ENCODE peak calls at places on chromosomes 4 and X, in four cellular contexts. Z is body of pancreas, O is cardiac muscle cell, Y is AG10803. J is an unnamed sample.

GRCh38 chr4:43693876-43694275 is 754.7 kb downstream of the KCTD8 start:
- DNase-seq in Z (no peak), O (no peak), Y (no peak), J (no peak)

GRCh38 chr4:80340036-80340435 is 4.5 kb downstream of the CFAP299 start:
- DNase-seq in Z (no peak), O (no peak), Y (peak), J (no peak)

GRCh38 chrX:43813319-43813718 is 68.9 kb downstream of the MAOB start:
- DNase-seq in Z (no peak), O (peak), Y (no peak), J (no peak)

GRCh38 chr4:3440011-3440410 is 1.8 kb upstream of the HGFAC start:
- DNase-seq in Z (no peak), O (no peak), Y (no peak), J (no peak)

GRCh38 chrX:53316860-53317237 is 35.5 kb upstream of the IQSEC2 start:
- DNase-seq in Z (peak), O (no peak), Y (no peak), J (no peak)

GRCh38 chr4:86414686-86415085 is 54.8 kb upstream of the MAPK10 start:
- DNase-seq in Z (no peak), O (no peak), Y (no peak), J (no peak)

GRCh38 chr4:21697583-21697982 is 251.0 kb downstream of the KCNIP4 start:
- DNase-seq in Z (no peak), O (peak), Y (no peak), J (peak)

GRCh38 chr4:61619528-61619927 is 419.4 kb downstream of the ADGRL3 start:
- DNase-seq in Z (no peak), O (no peak), Y (no peak), J (no peak)

GRCh38 chr4:92445127-92445526 is 141.4 kb downstream of the GRID2 start:
- DNase-seq in Z (no peak), O (no peak), Y (no peak), J (no peak)

GRCh38 chr4:105990933-105991332 is 95.7 kb downstream of the NPNT start:
- DNase-seq in Z (peak), O (no peak), Y (peak), J (no peak)

GRCh38 chr4:107666134-107666533 is 53.9 kb downstream of the PAPSS1 start:
- DNase-seq in Z (no peak), O (no peak), Y (peak), J (no peak)
- TF ChIP-seq CTCF in Z (peak), O (peak), Y (peak), J (peak)

GRCh38 chrX:136572030-136572429 is 40.0 kb downstream of the VGLL1 start:
- DNase-seq in Z (no peak), O (no peak), Y (no peak), J (no peak)
- TF ChIP-seq CTCF in Z (no peak), O (no peak), Y (no peak), J (no peak)

DNA sequence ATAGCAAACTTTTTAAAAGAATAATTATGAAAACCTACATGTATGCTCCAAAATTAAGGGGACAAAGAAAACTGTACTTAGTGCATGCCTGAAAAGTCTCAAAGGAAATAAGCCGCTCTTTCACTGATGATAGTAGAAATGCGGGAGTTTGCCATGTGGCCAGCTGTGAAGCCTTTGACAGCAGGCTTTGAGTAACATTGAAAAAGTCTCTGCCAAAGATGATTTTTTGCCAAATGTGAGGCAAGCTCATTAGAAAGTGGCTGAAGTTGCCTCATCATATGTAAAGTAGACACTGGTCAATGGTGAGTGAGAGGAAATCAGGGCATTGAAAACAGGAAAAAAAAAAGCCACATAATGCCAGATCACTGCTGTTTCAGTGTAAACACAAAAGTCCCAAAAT is 2360.1 kb downstream of the PCDH7 start:
- DNase-seq in Z (no peak), O (no peak), Y (peak), J (no peak)
- TF ChIP-seq CTCF in Z (no peak), O (no peak), Y (no peak), J (no peak)

DNA sequence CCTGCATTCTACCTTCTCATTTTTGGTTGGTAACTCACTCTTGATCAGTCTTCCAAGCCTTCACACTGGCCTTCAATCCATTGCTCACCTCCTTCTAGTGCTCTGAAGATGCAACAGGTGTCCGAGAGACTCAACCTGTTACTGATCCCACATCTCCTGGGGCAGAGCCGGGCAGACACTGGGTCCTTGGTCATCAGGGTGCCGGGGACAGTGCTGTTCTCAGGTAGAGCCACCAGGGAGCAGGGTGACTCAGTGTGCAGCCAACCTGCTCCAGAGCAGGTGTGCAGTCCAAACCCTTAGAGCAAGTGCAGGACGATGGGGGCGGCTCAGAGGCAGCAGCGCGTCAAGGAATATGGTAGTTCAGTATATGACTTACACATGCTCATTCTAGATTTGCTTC is 188.4 kb downstream of the DHX15 start:
- DNase-seq in Z (no peak), O (no peak), Y (no peak), J (no peak)
- TF ChIP-seq CTCF in Z (no peak), O (no peak), Y (no peak), J (no peak)

DNA sequence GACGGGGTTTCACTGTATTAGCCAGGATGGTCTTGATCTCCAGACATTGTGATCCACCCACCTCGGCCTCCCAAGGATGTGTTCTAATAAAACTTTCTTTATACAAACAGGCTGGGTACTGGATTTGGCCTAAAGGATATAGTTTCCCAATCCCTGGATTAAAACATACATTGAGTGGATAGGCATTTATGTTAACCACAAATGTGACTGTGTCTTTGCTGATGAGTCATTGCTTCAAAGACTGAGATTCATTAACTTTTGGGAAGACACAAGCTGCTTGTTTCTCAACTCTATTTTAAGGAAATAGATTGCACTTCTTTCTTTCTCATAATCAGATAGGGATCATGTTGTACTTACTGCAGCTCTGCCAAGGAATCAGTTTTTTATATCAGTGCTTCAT is 131.2 kb upstream of the AGA start:
- DNase-seq in Z (no peak), O (no peak), Y (peak), J (no peak)
- TF ChIP-seq CTCF in Z (no peak), O (no peak), Y (no peak), J (no peak)

GRCh38 chrX:125132274-125132673 is 187.4 kb upstream of the TEX13C start:
- DNase-seq in Z (no peak), O (no peak), Y (no peak), J (no peak)

GRCh38 chrX:125131146-125131545 is 188.5 kb upstream of the TEX13C start:
- DNase-seq in Z (no peak), O (peak), Y (no peak), J (no peak)
- TF ChIP-seq CTCF in Z (peak), O (no peak), Y (peak), J (peak)

DNA sequence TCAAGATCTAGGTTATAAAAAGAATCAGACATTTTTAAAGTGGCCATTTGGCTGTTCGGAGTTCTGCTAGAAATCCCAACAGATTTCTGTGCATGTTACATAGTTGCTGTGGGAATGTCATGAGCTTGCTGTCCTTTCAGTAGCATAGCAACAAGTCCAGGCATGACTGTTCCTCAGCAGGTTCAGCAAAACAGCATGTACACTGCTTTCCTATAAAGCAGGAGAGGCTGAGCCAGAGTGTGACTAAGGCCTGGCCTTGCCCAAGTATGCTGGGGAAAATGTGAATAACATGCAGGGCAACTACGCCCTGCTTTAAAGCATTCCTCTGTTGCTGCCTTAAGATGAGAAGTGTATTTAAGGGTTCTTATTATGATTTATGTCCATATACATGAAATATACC is 217.1 kb upstream of the SMIM31 start:
- DNase-seq in Z (no peak), O (peak), Y (peak), J (no peak)
- TF ChIP-seq CTCF in Z (no peak), O (no peak), Y (no peak), J (no peak)

GRCh38 chrX:139077303-139078131 is 366.0 kb upstream of the FGF13 start:
- DNase-seq in Z (no peak), O (no peak), Y (peak), J (no peak)

GRCh38 chrX:139078342-139078741 is 366.8 kb upstream of the FGF13 start:
- DNase-seq in Z (no peak), O (no peak), Y (no peak), J (no peak)

GRCh38 chrX:139081965-139082364 is 370.4 kb upstream of the FGF13 start:
- DNase-seq in Z (no peak), O (peak), Y (no peak), J (no peak)

GRCh38 chrX:139079789-139080188 is 368.3 kb upstream of the FGF13 start:
- DNase-seq in Z (no peak), O (no peak), Y (no peak), J (no peak)

DNA sequence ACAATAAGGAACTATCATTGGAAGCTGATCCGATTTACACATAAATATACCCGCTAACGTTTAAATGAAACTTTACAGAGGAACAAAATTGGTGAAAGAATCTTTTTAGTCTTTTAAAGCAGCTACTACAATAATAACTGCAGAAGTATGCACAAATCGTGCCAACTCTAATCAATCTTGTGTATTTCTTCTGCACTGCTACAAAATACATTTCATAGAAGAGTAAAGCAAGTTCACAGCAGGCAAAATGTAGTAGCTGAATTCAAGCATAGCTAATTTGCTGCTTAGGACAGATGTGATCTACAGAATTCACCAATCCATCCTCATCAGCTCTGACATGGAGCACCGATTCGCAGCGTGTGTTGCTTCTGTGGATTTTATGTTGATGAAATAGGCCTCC is 367.2 kb upstream of the FGF13 start:
- DNase-seq in Z (no peak), O (no peak), Y (peak), J (no peak)
- TF ChIP-seq CTCF in Z (no peak), O (no peak), Y (no peak), J (no peak)

J was measured in neural crest cell.